ENCODE peak calls at places on chromosomes 11 and 22, in seven cellular contexts. R, X, W, J, Y, D and Z are unnamed samples.

GRCh38 chr11:124074554-124074953 is 33.4 kb upstream of the OR10G7 start:
- DNase-seq in J (no peak), X (no peak), Y (no peak), W (no peak), R (no peak), D (no peak), Z (no peak)

GRCh38 chr11:120471131-120471530 is 40.4 kb upstream of the GRIK4 start:
- DNase-seq in W (no peak), J (no peak), Y (no peak), R (peak), X (no peak), D (peak), Z (no peak)

GRCh38 chr11:14371249-14371648 is 12.3 kb upstream of the RRAS2 start:
- DNase-seq in J (no peak), R (no peak), W (no peak), D (no peak), X (no peak), Y (no peak), Z (no peak)

GRCh38 chr11:1153951-1154487 is 3.7 kb upstream of the MUC5AC start:
- DNase-seq in J (peak), R (peak), X (peak), Y (no peak), W (no peak), D (peak), Z (peak)

GRCh38 chr11:38543951-38544350 is 1945.9 kb upstream of the RAG2 start:
- DNase-seq in X (no peak), D (no peak), W (no peak), J (no peak), R (no peak), Y (no peak), Z (no peak)

GRCh38 chr11:67120456-67120855 is 1.4 kb downstream of the KDM2A start:
- DNase-seq in R (no peak), J (no peak), W (no peak), Y (no peak), X (no peak), D (no peak), Z (no peak)

GRCh38 chr11:102288745-102289083 is 28.6 kb upstream of the BIRC3 start:
- DNase-seq in X (no peak), J (no peak), R (no peak), W (no peak), Y (no peak), D (no peak), Z (no peak)

GRCh38 chr11:74138572-74138971 is 32.2 kb downstream of the C2CD3 start:
- DNase-seq in W (no peak), J (no peak), R (peak), X (no peak), D (peak), Y (no peak), Z (no peak)

GRCh38 chr11:102552447-102553200 is 22.1 kb upstream of the MMP7 start:
- DNase-seq in Y (no peak), W (no peak), R (peak), X (no peak), J (peak), D (peak), Z (no peak)

GRCh38 chr11:2996976-2997375 is 4.8 kb upstream of the NAP1L4 start:
- DNase-seq in D (peak), X (no peak), J (peak), W (no peak), Y (no peak), R (no peak), Z (no peak)

GRCh38 chr11:27294654-27295053 is 68.4 kb downstream of the CCDC34 start:
- DNase-seq in W (no peak), Y (no peak), X (no peak), J (no peak), R (no peak), D (no peak), Z (no peak)

GRCh38 chr22:37623075-37624016 is 14.7 kb downstream of the GGA1 start:
- DNase-seq in X (peak), W (peak), Y (no peak), R (peak), J (peak), D (peak), Z (no peak)

GRCh38 chr22:38238519-38239051 is 34.2 kb downstream of the TMEM184B start:
- DNase-seq in X (peak), W (no peak), J (no peak), Y (no peak), D (peak), R (peak), Z (no peak)

GRCh38 chr22:39240841-39241631 is 3.7 kb downstream of the PDGFB start:
- DNase-seq in X (peak), W (peak), J (peak), D (peak), Y (peak), R (no peak), Z (no peak)

GRCh38 chr11:68993546-68993945 is 12.8 kb upstream of the MRGPRD start:
- DNase-seq in R (no peak), W (no peak), J (no peak), X (no peak), Y (no peak), D (peak), Z (no peak)

GRCh38 chr11:2991477-2992233 is 474 bp downstream of the NAP1L4 start:
- DNase-seq in J (no peak), X (no peak), W (no peak), R (peak), D (no peak), Y (no peak), Z (no peak)

GRCh38 chr11:19892387-19892786 is 179.8 kb downstream of the NAV2 start:
- DNase-seq in Y (no peak), W (no peak), D (peak), X (no peak), R (no peak), J (no peak), Z (no peak)

GRCh38 chr11:134015541-134015940 is 53.3 kb upstream of the JAM3 start:
- DNase-seq in J (no peak), D (no peak), X (no peak), W (no peak), R (no peak), Y (no peak), Z (no peak)

GRCh38 chr11:103903005-103903404 is 133.4 kb upstream of the DDI1 start:
- DNase-seq in D (no peak), R (no peak), Y (no peak), X (no peak), J (no peak), W (no peak), Z (peak)

GRCh38 chr22:19943665-19944026 is 2.0 kb upstream of the TXNRD2 start:
- DNase-seq in J (no peak), Y (peak), X (peak), D (peak), R (peak), W (no peak), Z (peak)

GRCh38 chr22:27988704-27989103 is 69.6 kb upstream of the PITPNB start:
- DNase-seq in R (no peak), W (no peak), Y (no peak), J (peak), X (no peak), D (no peak), Z (no peak)